ENCODE peak calls at places on chromosomes 4 and X, in six cellular contexts. One of them, this sample, is unnamed.
A peak's percentile ranks its signal among the peaks of the same experiment; 100 is the strongest.

GRCh38 chrX:11239230-11239629 is 54.0 kb upstream of the AMELX start:
- DNase-seq in heart right ventricle: no peak
- DNase-seq in Peyer's patch: no peak
- DNase-seq in GM23338: no peak
- DNase-seq in neural progenitor cell: no peak
- DNase-seq in left lung: no peak
- DNase-seq in this sample: peak; percentile 52

GRCh38 chr4:21806991-21807390 is 141.6 kb downstream of the KCNIP4 start:
- DNase-seq in heart right ventricle: no peak
- DNase-seq in Peyer's patch: no peak
- DNase-seq in GM23338: no peak
- DNase-seq in neural progenitor cell: no peak
- DNase-seq in left lung: no peak
- DNase-seq in this sample: no peak

GRCh38 chr4:176034498-176034897 is 31.1 kb upstream of the WDR17 start:
- DNase-seq in heart right ventricle: peak; percentile 29
- DNase-seq in Peyer's patch: no peak
- DNase-seq in GM23338: peak; percentile 66
- DNase-seq in neural progenitor cell: peak; percentile 58
- DNase-seq in left lung: no peak
- DNase-seq in this sample: no peak

GRCh38 chr4:113673450-113673849 is 88.1 kb downstream of the CAMK2D start:
- DNase-seq in heart right ventricle: no peak
- DNase-seq in Peyer's patch: no peak
- DNase-seq in GM23338: peak; percentile 42
- DNase-seq in neural progenitor cell: peak; percentile 11
- DNase-seq in left lung: no peak
- DNase-seq in this sample: no peak

GRCh38 chr4:94995684-94996394 is 238.1 kb downstream of the BMPR1B start:
- DNase-seq in heart right ventricle: peak; percentile 29
- DNase-seq in Peyer's patch: no peak
- DNase-seq in GM23338: peak; percentile 58
- DNase-seq in neural progenitor cell: peak; percentile 82
- DNase-seq in left lung: no peak
- DNase-seq in this sample: no peak

GRCh38 chr4:8538703-8539567 is 41.3 kb upstream of the GPR78 start:
- DNase-seq in heart right ventricle: no peak
- DNase-seq in Peyer's patch: peak; percentile 38
- DNase-seq in GM23338: no peak
- DNase-seq in neural progenitor cell: no peak
- DNase-seq in left lung: peak; percentile 78
- DNase-seq in this sample: peak; percentile 56

GRCh38 chrX:30220646-30221045 is 5.3 kb downstream of the MAGEB2 start:
- DNase-seq in heart right ventricle: no peak
- DNase-seq in Peyer's patch: no peak
- DNase-seq in GM23338: no peak
- DNase-seq in neural progenitor cell: no peak
- DNase-seq in left lung: no peak
- DNase-seq in this sample: no peak

GRCh38 chr4:1058997-1059665 is 47.7 kb downstream of the FGFRL1 start:
- DNase-seq in heart right ventricle: no peak
- DNase-seq in Peyer's patch: no peak
- DNase-seq in GM23338: no peak
- DNase-seq in neural progenitor cell: no peak
- DNase-seq in left lung: peak; percentile 73
- DNase-seq in this sample: no peak

GRCh38 chrX:112818114-112819012 is 22.3 kb downstream of the AMOT start:
- DNase-seq in heart right ventricle: no peak
- DNase-seq in Peyer's patch: no peak
- DNase-seq in GM23338: peak; percentile 14
- DNase-seq in neural progenitor cell: no peak
- DNase-seq in left lung: no peak
- DNase-seq in this sample: no peak

GRCh38 chrX:77742788-77743476 is 43.1 kb downstream of the ATRX start:
- DNase-seq in heart right ventricle: peak; percentile 11
- DNase-seq in Peyer's patch: no peak
- DNase-seq in GM23338: no peak
- DNase-seq in neural progenitor cell: no peak
- DNase-seq in left lung: no peak
- DNase-seq in this sample: no peak

GRCh38 chr4:30839583-30840520 is 119.7 kb downstream of the PCDH7 start:
- DNase-seq in heart right ventricle: no peak
- DNase-seq in Peyer's patch: no peak
- DNase-seq in GM23338: peak; percentile 38
- DNase-seq in neural progenitor cell: no peak
- DNase-seq in left lung: no peak
- DNase-seq in this sample: peak; percentile 50

GRCh38 chrX:107537815-107538214 is 88.4 kb downstream of the FRMPD3 start:
- DNase-seq in heart right ventricle: peak; percentile 10
- DNase-seq in Peyer's patch: no peak
- DNase-seq in GM23338: peak; percentile 85
- DNase-seq in neural progenitor cell: peak; percentile 72
- DNase-seq in left lung: no peak
- DNase-seq in this sample: peak; percentile 32

GRCh38 chrX:11100281-11101035 is 10.7 kb upstream of the HCCS start:
- DNase-seq in heart right ventricle: peak; percentile 15
- DNase-seq in Peyer's patch: no peak
- DNase-seq in GM23338: peak; percentile 60
- DNase-seq in neural progenitor cell: peak; percentile 59
- DNase-seq in left lung: no peak
- DNase-seq in this sample: peak; percentile 50

GRCh38 chr4:125750827-125751466 is 436.2 kb downstream of the FAT4 start:
- DNase-seq in heart right ventricle: peak; percentile 63
- DNase-seq in Peyer's patch: no peak
- DNase-seq in GM23338: peak; percentile 80
- DNase-seq in neural progenitor cell: peak; percentile 70
- DNase-seq in left lung: no peak
- DNase-seq in this sample: peak; percentile 65

GRCh38 chrX:17595456-17596035 is 141.7 kb upstream of the SCML1 start:
- DNase-seq in heart right ventricle: no peak
- DNase-seq in Peyer's patch: no peak
- DNase-seq in GM23338: no peak
- DNase-seq in neural progenitor cell: no peak
- DNase-seq in left lung: no peak
- DNase-seq in this sample: no peak

GRCh38 chrX:154486052-154486395 is 391 bp downstream of the UBL4A start:
- DNase-seq in heart right ventricle: peak; percentile 31
- DNase-seq in Peyer's patch: peak; percentile 61
- DNase-seq in GM23338: peak; percentile 7
- DNase-seq in neural progenitor cell: no peak
- DNase-seq in left lung: no peak
- DNase-seq in this sample: no peak

GRCh38 chr4:111652206-111652605 is 493.0 kb upstream of the FAM241A start:
- DNase-seq in heart right ventricle: no peak
- DNase-seq in Peyer's patch: no peak
- DNase-seq in GM23338: no peak
- DNase-seq in neural progenitor cell: no peak
- DNase-seq in left lung: no peak
- DNase-seq in this sample: no peak

GRCh38 chr4:73729534-73730165 is 10.7 kb upstream of the CXCL8 start:
- DNase-seq in heart right ventricle: peak; percentile 60
- DNase-seq in Peyer's patch: no peak
- DNase-seq in GM23338: peak; percentile 84
- DNase-seq in neural progenitor cell: peak; percentile 66
- DNase-seq in left lung: no peak
- DNase-seq in this sample: peak; percentile 79

GRCh38 chr4:82076359-82076758 is 297.4 kb downstream of the HNRNPD start:
- DNase-seq in heart right ventricle: no peak
- DNase-seq in Peyer's patch: no peak
- DNase-seq in GM23338: no peak
- DNase-seq in neural progenitor cell: no peak
- DNase-seq in left lung: no peak
- DNase-seq in this sample: no peak

GRCh38 chrX:78658851-78659744 is at the start of gene RTL3:
- DNase-seq in heart right ventricle: no peak
- DNase-seq in Peyer's patch: no peak
- DNase-seq in GM23338: no peak
- DNase-seq in neural progenitor cell: no peak
- DNase-seq in left lung: no peak
- DNase-seq in this sample: peak; percentile 56

GRCh38 chr4:99067617-99068016 is 21.0 kb downstream of the ADH5 start:
- DNase-seq in heart right ventricle: no peak
- DNase-seq in Peyer's patch: no peak
- DNase-seq in GM23338: no peak
- DNase-seq in neural progenitor cell: no peak
- DNase-seq in left lung: no peak
- DNase-seq in this sample: no peak

GRCh38 chr4:99612281-99612680 is 37.7 kb downstream of the MTTP start:
- DNase-seq in heart right ventricle: no peak
- DNase-seq in Peyer's patch: no peak
- DNase-seq in GM23338: no peak
- DNase-seq in neural progenitor cell: no peak
- DNase-seq in left lung: no peak
- DNase-seq in this sample: no peak

DNA sequence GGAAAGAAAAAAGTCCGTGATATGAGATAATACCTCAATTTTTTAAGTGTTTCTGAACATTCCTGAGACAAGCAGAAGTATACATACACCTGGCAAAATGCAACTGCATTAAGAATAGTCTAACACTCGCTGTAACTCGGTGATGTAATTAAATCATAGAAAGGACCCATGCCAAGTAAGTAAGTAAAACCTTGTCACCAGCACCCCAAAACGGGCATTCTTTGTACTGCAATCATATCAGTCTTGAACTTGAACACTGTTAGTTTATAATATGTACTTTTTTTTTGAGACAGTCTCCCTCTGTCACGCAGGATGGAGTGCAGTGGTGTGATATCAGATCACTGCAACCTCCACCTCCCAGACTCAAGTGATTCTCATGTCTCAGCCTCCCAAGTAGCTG is 47.4 kb downstream of the SMIM14 start:
- DNase-seq in heart right ventricle: no peak
- DNase-seq in Peyer's patch: no peak
- DNase-seq in GM23338: no peak
- DNase-seq in neural progenitor cell: no peak
- DNase-seq in left lung: no peak
- DNase-seq in this sample: no peak
- TF ChIP-seq CTCF in heart right ventricle: no peak
- TF ChIP-seq CTCF in Peyer's patch: peak; percentile 74
- TF ChIP-seq CTCF in GM23338: no peak
- TF ChIP-seq CTCF in neural progenitor cell: no peak
- TF ChIP-seq CTCF in left lung: no peak
- TF ChIP-seq CTCF in this sample: no peak

GRCh38 chr4:75141162-75141561 is 208.2 kb downstream of the PARM1 start:
- DNase-seq in heart right ventricle: no peak
- DNase-seq in Peyer's patch: no peak
- DNase-seq in GM23338: peak; percentile 30
- DNase-seq in neural progenitor cell: peak; percentile 13
- DNase-seq in left lung: no peak
- DNase-seq in this sample: no peak

GRCh38 chr4:75142850-75143249 is 209.9 kb downstream of the PARM1 start:
- DNase-seq in heart right ventricle: no peak
- DNase-seq in Peyer's patch: no peak
- DNase-seq in GM23338: no peak
- DNase-seq in neural progenitor cell: no peak
- DNase-seq in left lung: no peak
- DNase-seq in this sample: peak; percentile 82

GRCh38 chr4:75142377-75142776 is 209.5 kb downstream of the PARM1 start:
- DNase-seq in heart right ventricle: no peak
- DNase-seq in Peyer's patch: no peak
- DNase-seq in GM23338: no peak
- DNase-seq in neural progenitor cell: no peak
- DNase-seq in left lung: no peak
- DNase-seq in this sample: peak; percentile 49

GRCh38 chr4:75144475-75144874 is 211.6 kb downstream of the PARM1 start:
- DNase-seq in heart right ventricle: no peak
- DNase-seq in Peyer's patch: no peak
- DNase-seq in GM23338: peak; percentile 21
- DNase-seq in neural progenitor cell: no peak
- DNase-seq in left lung: no peak
- DNase-seq in this sample: no peak

GRCh38 chr4:75146223-75146622 is 213.3 kb downstream of the PARM1 start:
- DNase-seq in heart right ventricle: no peak
- DNase-seq in Peyer's patch: no peak
- DNase-seq in GM23338: no peak
- DNase-seq in neural progenitor cell: no peak
- DNase-seq in left lung: no peak
- DNase-seq in this sample: no peak
- H3K27ac ChIP-seq in heart right ventricle: no peak overlapping the region
- H3K27ac ChIP-seq in Peyer's patch: no peak overlapping the region
- H3K27ac ChIP-seq in GM23338: no peak overlapping the region
- H3K27ac ChIP-seq in neural progenitor cell: no peak overlapping the region
- H3K27ac ChIP-seq in left lung: no peak overlapping the region
- H3K27ac ChIP-seq in this sample: no peak overlapping the region

GRCh38 chr4:5412296-5412695 is 296.1 kb downstream of the EVC2 start:
- DNase-seq in heart right ventricle: no peak
- DNase-seq in Peyer's patch: no peak
- DNase-seq in GM23338: no peak
- DNase-seq in neural progenitor cell: no peak
- DNase-seq in left lung: no peak
- DNase-seq in this sample: no peak

GRCh38 chr4:5409237-5409636 is 299.1 kb downstream of the EVC2 start:
- DNase-seq in heart right ventricle: no peak
- DNase-seq in Peyer's patch: no peak
- DNase-seq in GM23338: no peak
- DNase-seq in neural progenitor cell: no peak
- DNase-seq in left lung: no peak
- DNase-seq in this sample: no peak

DNA sequence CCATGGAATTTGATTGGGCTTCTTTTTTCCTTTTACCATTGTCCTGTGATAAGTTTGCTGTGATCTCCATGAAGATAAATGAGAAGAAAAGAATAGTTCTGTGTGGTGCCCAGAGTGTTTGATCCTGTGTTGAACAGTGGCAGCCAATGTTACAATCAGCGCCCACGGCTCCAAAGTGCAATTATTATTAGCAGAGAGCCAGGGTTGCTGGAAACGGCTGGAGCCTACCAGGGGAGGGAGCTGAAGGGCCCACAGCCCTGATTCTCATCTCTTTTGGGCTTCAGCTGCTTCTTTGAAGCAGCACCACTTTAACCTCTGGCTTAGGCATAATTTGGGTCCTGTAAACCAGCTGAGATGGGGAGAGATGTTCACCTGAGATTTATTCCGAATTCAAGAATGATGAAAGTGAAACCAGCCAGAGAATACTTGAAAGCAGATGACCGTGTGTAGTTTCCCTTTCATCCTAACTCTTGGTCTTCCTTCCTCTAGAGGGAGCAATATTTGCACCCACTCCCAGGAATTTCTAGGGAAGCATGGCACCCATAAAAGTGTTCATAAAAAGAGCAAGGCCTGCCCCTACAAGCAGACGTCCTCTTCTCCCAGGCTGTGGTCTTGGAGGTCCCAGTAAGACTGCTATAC is 298.3 kb downstream of the EVC2 start:
- DNase-seq in heart right ventricle: no peak
- DNase-seq in Peyer's patch: no peak
- DNase-seq in GM23338: peak; percentile 48
- DNase-seq in neural progenitor cell: peak; percentile 15
- DNase-seq in left lung: no peak
- DNase-seq in this sample: no peak
- TF ChIP-seq CTCF in heart right ventricle: no peak
- TF ChIP-seq CTCF in Peyer's patch: no peak
- TF ChIP-seq CTCF in GM23338: peak; percentile 47
- TF ChIP-seq CTCF in neural progenitor cell: peak; percentile 19
- TF ChIP-seq CTCF in left lung: no peak
- TF ChIP-seq CTCF in this sample: peak; percentile 45

GRCh38 chr4:35608205-35608604 is 636.1 kb downstream of the ARAP2 start:
- DNase-seq in heart right ventricle: no peak
- DNase-seq in Peyer's patch: no peak
- DNase-seq in GM23338: no peak
- DNase-seq in neural progenitor cell: no peak
- DNase-seq in left lung: no peak
- DNase-seq in this sample: no peak

GRCh38 chr4:35614120-35614519 is 630.2 kb downstream of the ARAP2 start:
- DNase-seq in heart right ventricle: no peak
- DNase-seq in Peyer's patch: no peak
- DNase-seq in GM23338: no peak
- DNase-seq in neural progenitor cell: no peak
- DNase-seq in left lung: no peak
- DNase-seq in this sample: no peak
- H3K27ac ChIP-seq in heart right ventricle: no peak overlapping the region
- H3K27ac ChIP-seq in Peyer's patch: no peak overlapping the region
- H3K27ac ChIP-seq in GM23338: no peak overlapping the region
- H3K27ac ChIP-seq in neural progenitor cell: no peak overlapping the region
- H3K27ac ChIP-seq in left lung: no peak overlapping the region
- H3K27ac ChIP-seq in this sample: no peak overlapping the region